ENCODE peak calls at places on chromosomes 6 and 20, in six cellular contexts. S is hepatocyte, X is SK-N-SH, J is IMR-90, K is PC-9, H is endothelial cell of umbilical vein. P is an unnamed sample.

GRCh38 chr20:25464501-25465204 is 57.2 kb downstream of the GINS1 start:
- DNase-seq in S (no peak), X (peak; percentile 65), J (no peak), K (no peak), H (no peak), P (peak; percentile 84)

GRCh38 chr6:136752554-136752953 is 39.7 kb downstream of the MAP3K5 start:
- DNase-seq in S (no peak), X (no peak), J (no peak), K (no peak), H (no peak), P (no peak)

GRCh38 chr6:56757585-56757984 is 114.9 kb upstream of the DST start:
- DNase-seq in S (peak; percentile 67), X (no peak), J (peak; percentile 71), K (no peak), H (peak; percentile 76), P (no peak)

GRCh38 chr6:157535354-157536217 is 154.6 kb downstream of the ZDHHC14 start:
- DNase-seq in S (peak; percentile 20), X (no peak), J (peak; percentile 80), K (no peak), H (peak; percentile 96), P (no peak)

GRCh38 chr20:35467339-35468224 is 12.2 kb downstream of the CEP250 start:
- DNase-seq in S (peak; percentile 39), X (no peak), J (peak; percentile 64), K (peak; percentile 54), H (peak; percentile 86), P (no peak)

GRCh38 chr6:28295326-28295725 is 14.0 kb downstream of the PGBD1 start:
- DNase-seq in S (no peak), X (no peak), J (no peak), K (no peak), H (no peak), P (no peak)

GRCh38 chr6:52417675-52418111 is 2.4 kb upstream of the EFHC1 start:
- DNase-seq in S (peak; percentile 62), X (no peak), J (peak; percentile 68), K (peak; percentile 36), H (peak; percentile 89), P (peak; percentile 81)

GRCh38 chr6:2750832-2751231 is at the start of gene MYLK4:
- DNase-seq in S (no peak), X (no peak), J (no peak), K (no peak), H (no peak), P (no peak)

GRCh38 chr20:9400371-9401025 is 113.9 kb upstream of the LAMP5 start:
- DNase-seq in S (no peak), X (no peak), J (peak; percentile 20), K (no peak), H (peak; percentile 36), P (no peak)

GRCh38 chr6:109187399-109188114 is 92.2 kb downstream of the CEP57L1 start:
- DNase-seq in S (peak; percentile 73), X (peak; percentile 54), J (peak; percentile 28), K (peak; percentile 60), H (peak; percentile 44), P (no peak)

GRCh38 chr6:157946865-157947532 is 34.7 kb upstream of the SYNJ2 start:
- DNase-seq in S (no peak), X (peak; percentile 40), J (peak; percentile 10), K (no peak), H (no peak), P (no peak)

GRCh38 chr6:154894903-154895302 is 100.2 kb upstream of the TIAM2 start:
- DNase-seq in S (no peak), X (no peak), J (no peak), K (no peak), H (no peak), P (no peak)

GRCh38 chr6:169566961-169567360 is 134.9 kb downstream of the WDR27 start:
- DNase-seq in S (no peak), X (no peak), J (no peak), K (no peak), H (no peak), P (no peak)

GRCh38 chr6:135935951-135936601 is 84.6 kb downstream of the PDE7B start:
- DNase-seq in S (no peak), X (no peak), J (peak; percentile 75), K (no peak), H (no peak), P (peak; percentile 15)

GRCh38 chr20:49676581-49677291 is 36.9 kb downstream of the B4GALT5 start:
- DNase-seq in S (no peak), X (no peak), J (peak; percentile 71), K (no peak), H (peak; percentile 45), P (no peak)

GRCh38 chr20:59016795-59017492 is 2.3 kb upstream of the TUBB1 start:
- DNase-seq in S (no peak), X (no peak), J (no peak), K (no peak), H (peak; percentile 37), P (no peak)

GRCh38 chr6:163777379-163777686 is 362.8 kb downstream of the QKI start:
- DNase-seq in S (no peak), X (peak; percentile 30), J (no peak), K (no peak), H (no peak), P (no peak)

GRCh38 chr6:44219053-44219814 is 2.5 kb downstream of the MYMX start:
- DNase-seq in S (peak; percentile 91), X (peak; percentile 92), J (peak; percentile 55), K (peak; percentile 85), H (peak; percentile 87), P (peak; percentile 94)

GRCh38 chr6:5111626-5112025 is 26.5 kb downstream of the PPP1R3G start:
- DNase-seq in S (no peak), X (no peak), J (no peak), K (no peak), H (no peak), P (no peak)

GRCh38 chr6:12594541-12594893 is 122.0 kb upstream of the PHACTR1 start:
- DNase-seq in S (no peak), X (no peak), J (no peak), K (no peak), H (no peak), P (no peak)

GRCh38 chr6:63392092-63392724 is 72.4 kb upstream of the LGSN start:
- DNase-seq in S (no peak), X (no peak), J (no peak), K (no peak), H (no peak), P (no peak)

DNA sequence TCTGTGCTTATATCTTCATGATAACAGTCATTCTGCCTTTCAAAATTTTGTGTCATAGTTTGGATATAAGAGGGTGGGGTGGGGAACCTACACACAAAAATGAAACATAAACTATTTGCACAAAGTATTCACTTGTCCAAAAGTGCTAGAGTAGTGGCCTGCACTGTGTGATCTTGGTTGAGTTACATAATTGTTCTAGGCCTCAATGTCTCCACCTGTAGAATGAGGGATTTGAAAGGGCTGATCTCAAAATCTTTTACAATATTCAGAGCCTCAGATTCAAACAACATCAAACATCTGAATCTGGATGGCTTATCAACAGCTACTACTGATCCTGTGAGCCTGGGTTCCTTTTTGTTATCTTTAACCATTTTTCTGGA is 64.3 kb upstream of the TMEM30A start:
- DNase-seq in S (no peak), X (no peak), J (no peak), K (no peak), H (no peak), P (no peak)
- H3K4me3 ChIP-seq in S (no peak overlapping the region), X (peak overlapping the region; percentile 45), J (no peak overlapping the region), K (no peak overlapping the region), H (no peak overlapping the region), P (no peak overlapping the region)

GRCh38 chr6:32047855-32048766 is 9.9 kb downstream of the CYP21A2 start:
- DNase-seq in S (peak; percentile 79), X (peak; percentile 88), J (peak; percentile 30), K (peak; percentile 74), H (peak; percentile 39), P (peak; percentile 94)
- H2AFZ ChIP-seq in S (no peak overlapping the region), X (no peak overlapping the region), J (peak overlapping the region; percentile 78), K (peak overlapping the region; percentile 70), H (peak overlapping the region; percentile 10), P (no peak overlapping the region)

GRCh38 chr6:50087231-50087954 is 37.7 kb upstream of the DEFB112 start:
- DNase-seq in S (no peak), X (no peak), J (peak; percentile 78), K (peak; percentile 10), H (no peak), P (no peak)
- H3K4me3 ChIP-seq in S (no peak overlapping the region), X (no peak overlapping the region), J (no peak overlapping the region), K (no peak overlapping the region), H (no peak overlapping the region), P (no peak overlapping the region)

DNA sequence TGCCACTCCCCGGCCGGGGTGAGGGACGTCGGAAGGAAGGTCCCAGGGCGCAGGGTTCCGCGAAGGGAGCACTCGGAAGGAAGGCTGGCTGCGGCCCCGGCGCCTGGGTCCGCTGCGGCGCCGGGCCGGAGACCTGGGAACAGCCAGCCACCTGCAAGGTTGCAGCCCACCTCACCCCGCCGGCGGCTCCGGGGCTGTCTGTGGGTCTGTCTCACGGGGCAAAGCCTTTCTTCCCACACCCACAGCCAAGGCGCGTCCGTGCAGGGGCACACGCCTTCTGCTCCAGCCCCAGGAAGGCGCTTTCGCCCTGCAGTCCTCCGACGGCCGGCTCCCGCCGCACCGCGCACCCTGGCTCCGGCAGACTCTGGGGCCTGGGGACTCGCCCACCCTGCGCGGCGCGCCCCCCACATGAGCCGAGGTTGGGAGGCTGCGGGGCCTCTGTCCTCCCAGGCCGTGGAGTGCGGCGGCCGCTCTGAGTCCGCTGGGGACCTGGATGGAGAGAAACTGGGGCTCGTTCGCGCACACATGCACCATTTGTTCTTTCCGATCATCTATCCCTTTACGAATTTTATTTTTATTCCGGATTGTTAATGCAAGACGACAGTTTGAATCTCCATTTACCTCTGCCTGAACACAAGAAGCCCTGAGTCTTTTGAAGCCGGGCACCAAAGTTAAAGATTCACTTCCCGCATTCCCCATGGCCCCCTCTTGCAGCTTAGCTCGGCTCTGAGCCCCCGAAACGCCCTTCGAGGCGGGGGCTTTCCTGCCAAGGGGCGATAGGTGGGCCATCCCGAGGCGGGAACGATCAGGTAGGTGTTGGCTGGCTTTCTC is 4.5 kb upstream of the FOXC1 start:
- DNase-seq in S (no peak), X (no peak), J (no peak), K (no peak), H (no peak), P (peak; percentile 89)
- H2AFZ ChIP-seq in S (peak overlapping the region; percentile 81), X (no peak overlapping the region), J (peak overlapping the region; percentile 93), K (no peak overlapping the region), H (peak overlapping the region; percentile 91), P (no peak overlapping the region)

GRCh38 chr20:37904845-37905244 is 1.9 kb downstream of the VSTM2L start:
- DNase-seq in S (no peak), X (no peak), J (no peak), K (no peak), H (no peak), P (no peak)

GRCh38 chr20:37902504-37903313 is at the start of gene VSTM2L:
- DNase-seq in S (peak; percentile 65), X (peak; percentile 88), J (peak; percentile 47), K (peak; percentile 23), H (no peak), P (peak; percentile 96)

GRCh38 chr20:37901667-37902503 is 1.0 kb upstream of the VSTM2L start:
- DNase-seq in S (peak; percentile 63), X (peak; percentile 86), J (peak; percentile 60), K (peak; percentile 33), H (peak; percentile 31), P (peak; percentile 96)

GRCh38 chr20:37904008-37904675 is 1.2 kb downstream of the VSTM2L start:
- DNase-seq in S (no peak), X (no peak), J (no peak), K (no peak), H (no peak), P (peak; percentile 54)

GRCh38 chr20:37903317-37904007 is 535 bp downstream of the VSTM2L start:
- DNase-seq in S (no peak), X (peak; percentile 82), J (no peak), K (no peak), H (no peak), P (peak; percentile 77)
- H3K4me3 ChIP-seq in S (peak overlapping the region; percentile 36), X (peak overlapping the region; percentile 57), J (peak overlapping the region; percentile 5), K (peak overlapping the region; percentile 11), H (no peak overlapping the region), P (peak overlapping the region; percentile 65)

GRCh38 chr6:45415315-45415714 is 37.6 kb upstream of the SUPT3H start:
- DNase-seq in S (peak; percentile 7), X (no peak), J (no peak), K (no peak), H (no peak), P (peak; percentile 56)
- H2AFZ ChIP-seq in S (no peak overlapping the region), X (no peak overlapping the region), J (no peak overlapping the region), K (no peak overlapping the region), H (no peak overlapping the region), P (no peak overlapping the region)